ENCODE peak calls at places on chromosome 7, in six cellular contexts. M, K, X, Y, O and L are unnamed samples. For H3K4me1 and H3K27me3, the result is how much of the 10 kb centered on the place peaks cover.

GRCh38 chr7:87543623-87544022 is 57.1 kb downstream of the ABCB1 start:
- DNase-seq in X (no peak), K (no peak), M (no peak), O (no peak), Y (no peak), L (no peak)

GRCh38 chr7:78912781-78913180 is 540.7 kb downstream of the MAGI2 start:
- DNase-seq in K (no peak), X (no peak), Y (no peak), O (no peak), M (no peak), L (no peak)

GRCh38 chr7:155808551-155809331 is 3.5 kb downstream of the SHH start:
- DNase-seq in Y (peak), X (peak), O (peak), K (no peak), M (no peak), L (peak)

GRCh38 chr7:7221602-7222038 is 39.3 kb downstream of the C1GALT1 start:
- DNase-seq in K (no peak), Y (no peak), M (peak), X (no peak), O (no peak), L (no peak)

GRCh38 chr7:22137466-22137865 is 191.8 kb upstream of the CDCA7L start:
- DNase-seq in M (no peak), X (no peak), O (no peak), Y (no peak), K (no peak), L (no peak)

GRCh38 chr7:90320801-90321494 is at the start of gene FAM237B:
- DNase-seq in M (no peak), Y (no peak), X (no peak), K (no peak), O (peak), L (peak)

GRCh38 chr7:37211097-37211496 is 237.6 kb downstream of the ELMO1 start:
- DNase-seq in K (peak), Y (peak), M (no peak), O (no peak), X (peak), L (no peak)

GRCh38 chr7:30115709-30116297 is 19.0 kb upstream of the MTURN start:
- DNase-seq in K (no peak), O (no peak), M (no peak), X (no peak), Y (no peak), L (no peak)

GRCh38 chr7:139582130-139582650 is 58.7 kb downstream of the CLEC2L start:
- DNase-seq in O (no peak), Y (no peak), K (no peak), X (no peak), M (no peak), L (peak)

GRCh38 chr7:136033413-136034031 is 56.4 kb upstream of the MTPN start:
- DNase-seq in M (no peak), Y (peak), O (no peak), X (no peak), K (peak), L (no peak)

GRCh38 chr7:32036557-32036956 is 33.6 kb downstream of the PDE1C start:
- DNase-seq in Y (no peak), O (no peak), M (no peak), K (no peak), X (no peak), L (no peak)

GRCh38 chr7:55099086-55099831 is 80.4 kb downstream of the EGFR start:
- DNase-seq in X (no peak), K (no peak), O (no peak), M (no peak), Y (no peak), L (no peak)

GRCh38 chr7:6242561-6242960 is 29.9 kb downstream of the CYTH3 start:
- DNase-seq in K (no peak), M (no peak), O (no peak), Y (no peak), X (no peak), L (no peak)

GRCh38 chr7:90900640-90901353 is 304.7 kb downstream of the CDK14 start:
- DNase-seq in K (no peak), Y (no peak), O (no peak), X (peak), M (no peak), L (no peak)

GRCh38 chr7:136133491-136133990 is 156.4 kb upstream of the MTPN start:
- DNase-seq in O (no peak), X (no peak), K (no peak), M (no peak), Y (no peak), L (no peak)

GRCh38 chr7:99201027-99201426 is 6.9 kb downstream of the KPNA7 start:
- DNase-seq in K (no peak), X (no peak), Y (no peak), O (no peak), M (no peak), L (no peak)

GRCh38 chr7:151240536-151240935 is 8.0 kb downstream of the SMARCD3 start:
- DNase-seq in M (no peak), X (no peak), Y (no peak), K (no peak), O (no peak), L (peak)
- TF ChIP-seq POLR2A in M (no peak), X (no peak), Y (no peak), K (no peak), O (no peak), L (no peak)

DNA sequence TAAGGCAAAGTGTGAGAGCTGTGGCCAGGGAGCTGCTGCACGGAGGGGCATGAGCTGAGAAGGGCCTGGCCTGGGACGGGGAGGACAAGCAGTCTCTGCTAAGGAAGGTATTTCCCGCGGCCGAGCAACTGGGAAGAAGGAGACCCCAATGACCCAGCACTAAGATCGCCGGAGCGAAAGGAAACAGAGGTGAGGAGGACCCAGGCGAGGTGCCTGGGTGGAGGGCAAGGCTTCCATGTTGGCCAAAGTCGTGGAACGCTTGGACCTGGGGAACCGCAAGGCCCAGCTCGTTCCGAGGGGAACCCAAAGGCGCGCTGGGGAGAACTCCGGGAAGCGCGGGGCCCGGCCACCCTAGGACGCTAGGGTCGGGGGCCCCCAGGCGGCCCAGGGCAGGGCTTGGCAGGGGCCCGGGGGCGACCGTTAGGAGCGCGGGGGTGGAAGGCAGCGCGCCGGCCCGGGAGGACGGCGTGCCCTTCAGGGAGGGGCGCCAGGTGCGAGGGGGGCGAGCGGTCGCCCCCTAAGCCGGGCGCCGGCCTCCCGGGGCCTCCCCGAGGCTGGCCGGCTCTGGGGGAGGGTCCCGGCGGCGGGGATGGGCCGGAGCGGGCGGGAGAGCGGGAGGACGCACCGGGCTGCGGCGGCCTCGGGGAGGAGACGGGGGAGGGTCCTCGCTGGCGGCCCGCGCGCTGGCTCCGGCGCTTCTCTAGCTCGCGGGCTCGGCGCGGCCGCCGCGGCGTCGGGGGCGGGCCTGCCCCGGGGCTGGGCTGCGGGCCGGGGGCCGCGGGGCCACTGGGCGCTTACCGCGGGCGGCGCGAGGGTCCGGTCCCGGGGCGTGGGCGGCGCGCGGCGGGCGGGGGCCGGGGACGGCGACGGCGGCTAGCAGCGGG is 496 bp downstream of the GIGYF1 start:
- DNase-seq in O (peak), X (no peak), K (no peak), M (no peak), Y (no peak), L (peak)
- H3K4me1 ChIP-seq in O (under half), X (under half), K (under half), M (under half), Y (under half), L (half or more)

GRCh38 chr7:101172854-101173751 is 7.0 kb downstream of the NAT16 start:
- DNase-seq in M (no peak), K (peak), Y (peak), X (peak), O (peak), L (no peak)
- H3K27me3 ChIP-seq in M (under half), K (under half), Y (half or more), X (half or more), O (half or more), L (half or more)

GRCh38 chr7:51316262-51316665 is 345 bp downstream of the COBL start:
- DNase-seq in M (no peak), Y (peak), X (peak), O (no peak), K (peak), L (no peak)
- TF ChIP-seq POLR2A in M (no peak), Y (no peak), X (peak), O (no peak), K (no peak), L (no peak)